ENCODE peak calls at places on chromosomes 12 and 14, in five cellular contexts. B is HepG2; H is endothelial cell of umbilical vein; E is iPS DF 6.9; I is CD8-positive, alpha-beta memory T cell. X is an unnamed sample.

GRCh38 chr12:80151131-80151530 is 51.8 kb downstream of the OTOGL start:
- DNase-seq in B (no peak), H (no peak), E (no peak), I (no peak), X (no peak)

GRCh38 chr12:4997939-4998338 is 45.7 kb upstream of the KCNA5 start:
- DNase-seq in B (no peak), H (peak; percentile 17), E (no peak), I (no peak), X (no peak)

GRCh38 chr12:104137175-104137901 is 672 bp downstream of the NFYB start:
- DNase-seq in B (peak; percentile 47), H (peak; percentile 57), E (no peak), I (peak; percentile 53), X (peak; percentile 35)

GRCh38 chr14:94342334-94342934 is 19.3 kb upstream of the SERPINA6 start:
- DNase-seq in B (peak; percentile 82), H (peak; percentile 1), E (no peak), I (no peak), X (peak; percentile 89)

GRCh38 chr14:96105921-96106441 is 66.8 kb downstream of the C14orf132 start:
- DNase-seq in B (no peak), H (no peak), E (no peak), I (no peak), X (no peak)

GRCh38 chr12:108381793-108382436 is 42.8 kb upstream of the CMKLR1 start:
- DNase-seq in B (no peak), H (peak; percentile 14), E (peak; percentile 33), I (no peak), X (peak; percentile 21)

GRCh38 chr12:19643635-19644034 is 204.3 kb downstream of the AEBP2 start:
- DNase-seq in B (peak; percentile 5), H (peak; percentile 83), E (peak; percentile 83), I (no peak), X (peak; percentile 32)

GRCh38 chr14:68666206-68666730 is 126.6 kb downstream of the ZFP36L1 start:
- DNase-seq in B (no peak), H (peak; percentile 34), E (no peak), I (no peak), X (no peak)

GRCh38 chr14:34935552-34935951 is 47.2 kb upstream of the SRP54 start:
- DNase-seq in B (peak; percentile 33), H (peak; percentile 4), E (no peak), I (no peak), X (no peak)

GRCh38 chr12:5267603-5268423 is 164.1 kb upstream of the NTF3 start:
- DNase-seq in B (no peak), H (no peak), E (no peak), I (no peak), X (no peak)

GRCh38 chr12:89166525-89166934 is 185.8 kb downstream of the DUSP6 start:
- DNase-seq in B (no peak), H (peak; percentile 93), E (no peak), I (no peak), X (no peak)

GRCh38 chr12:93818488-93819047 is 141.4 kb downstream of the CRADD start:
- DNase-seq in B (no peak), H (no peak), E (no peak), I (no peak), X (no peak)

GRCh38 chr12:97006585-97006984 is 99.5 kb downstream of the NEDD1 start:
- DNase-seq in B (no peak), H (no peak), E (no peak), I (no peak), X (no peak)

GRCh38 chr14:69662636-69663321 is 51.4 kb downstream of the SUSD6 start:
- DNase-seq in B (no peak), H (no peak), E (no peak), I (no peak), X (no peak)

GRCh38 chr12:42326466-42327226 is 679 bp downstream of the PPHLN1 start:
- DNase-seq in B (peak; percentile 8), H (peak; percentile 36), E (no peak), I (peak; percentile 31), X (peak; percentile 31)

GRCh38 chr12:26848156-26848825 is 15.3 kb upstream of the ITPR2 start:
- DNase-seq in B (no peak), H (no peak), E (no peak), I (no peak), X (no peak)

GRCh38 chr14:78253986-78254385 is 83.8 kb downstream of the NRXN3 start:
- DNase-seq in B (no peak), H (no peak), E (no peak), I (no peak), X (no peak)

GRCh38 chr12:130448044-130448821 is 110.5 kb downstream of the PIWIL1 start:
- DNase-seq in B (no peak), H (no peak), E (no peak), I (no peak), X (no peak)

GRCh38 chr12:104473374-104473983 is 16.7 kb downstream of the CHST11 start:
- DNase-seq in B (no peak), H (peak; percentile 48), E (no peak), I (no peak), X (no peak)

GRCh38 chr14:81341405-81342180 is 58.5 kb downstream of the STON2 start:
- DNase-seq in B (no peak), H (no peak), E (no peak), I (no peak), X (no peak)

GRCh38 chr12:59657266-59657665 is 61.4 kb downstream of the SLC16A7 start:
- DNase-seq in B (no peak), H (no peak), E (no peak), I (no peak), X (no peak)

GRCh38 chr12:108664338-108665258 is 30.9 kb upstream of the SELPLG start:
- DNase-seq in B (peak; percentile 92), H (peak; percentile 99), E (peak; percentile 72), I (peak; percentile 73), X (peak; percentile 90)

GRCh38 chr12:50297027-50297426 is 13.7 kb upstream of the LIMA1 start:
- DNase-seq in B (no peak), H (peak; percentile 38), E (no peak), I (no peak), X (no peak)

GRCh38 chr14:79967453-79967852 is 243.9 kb downstream of the DIO2 start:
- DNase-seq in B (no peak), H (no peak), E (no peak), I (no peak), X (no peak)

GRCh38 chr14:89422181-89422951 is 5.3 kb upstream of the FOXN3 start:
- DNase-seq in B (no peak), H (no peak), E (no peak), I (no peak), X (no peak)

GRCh38 chr14:99210333-99210732 is 61.7 kb downstream of the BCL11B start:
- DNase-seq in B (no peak), H (no peak), E (no peak), I (no peak), X (no peak)
- H3K36me3 ChIP-seq in B (no peaks in the 10 kb centered on the region), H (no peaks in the 10 kb centered on the region), E (no peaks in the 10 kb centered on the region), I (peaks cover 12% of the 10 kb centered on the region), X (no peaks in the 10 kb centered on the region)

GRCh38 chr12:122840580-122841513 is 5.6 kb downstream of the HIP1R start:
- DNase-seq in B (no peak), H (no peak), E (no peak), I (no peak), X (no peak)

GRCh38 chr12:122841544-122842321 is 6.5 kb downstream of the HIP1R start:
- DNase-seq in B (peak; percentile 66), H (no peak), E (no peak), I (no peak), X (no peak)

GRCh38 chr12:122837306-122838265 is 2.3 kb downstream of the HIP1R start:
- DNase-seq in B (peak; percentile 57), H (no peak), E (no peak), I (no peak), X (no peak)

GRCh38 chr12:122838841-122839240 is 3.6 kb downstream of the HIP1R start:
- DNase-seq in B (no peak), H (no peak), E (no peak), I (no peak), X (no peak)

DNA sequence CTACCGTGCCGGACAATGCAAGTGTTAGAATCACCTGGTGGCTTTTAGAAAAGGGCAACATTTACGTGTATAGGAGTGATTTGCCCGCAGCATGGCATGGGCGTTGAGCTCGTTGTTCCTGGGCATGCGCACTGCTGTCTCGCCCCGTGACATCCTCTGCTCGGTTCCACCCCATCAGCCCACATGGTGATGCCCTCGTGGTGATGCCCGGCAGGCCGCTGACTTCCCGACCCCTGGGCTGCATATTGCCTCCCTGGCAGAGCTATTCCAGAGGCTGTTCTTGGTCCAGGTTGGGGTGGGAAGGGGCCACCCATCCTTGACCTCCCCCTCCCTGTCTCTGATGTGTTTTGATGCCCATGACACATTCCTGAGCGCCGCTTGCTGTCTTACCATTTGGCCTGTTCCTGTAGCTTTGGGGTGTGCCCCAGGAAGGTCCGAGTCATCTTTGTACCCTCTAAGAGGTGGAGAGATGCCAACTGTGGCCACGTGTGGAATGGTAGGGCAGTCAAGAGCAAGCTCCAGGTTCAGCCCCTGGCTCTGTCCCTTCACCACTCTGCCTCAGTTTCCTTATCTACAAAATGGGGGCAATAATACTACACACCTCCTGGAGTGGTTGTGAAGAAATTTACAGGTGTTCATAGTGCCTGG is 4.8 kb downstream of the HIP1R start:
- DNase-seq in B (no peak), H (no peak), E (no peak), I (no peak), X (no peak)
- H3K4me1 ChIP-seq in B (peaks cover 82% of the 10 kb centered on the region), H (peaks cover 41% of the 10 kb centered on the region), E (peaks cover 7% of the 10 kb centered on the region), I (peaks cover 13% of the 10 kb centered on the region), X (peaks cover 10% of the 10 kb centered on the region)

GRCh38 chr12:132367852-132368251 is 38.5 kb upstream of the GALNT9 start:
- DNase-seq in B (no peak), H (no peak), E (no peak), I (no peak), X (no peak)

GRCh38 chr12:132365226-132365625 is 35.8 kb upstream of the GALNT9 start:
- DNase-seq in B (no peak), H (no peak), E (no peak), I (no peak), X (no peak)

GRCh38 chr12:132364348-132364902 is 35.0 kb upstream of the GALNT9 start:
- DNase-seq in B (no peak), H (no peak), E (no peak), I (no peak), X (no peak)

GRCh38 chr12:132367401-132367851 is 38.0 kb upstream of the GALNT9 start:
- DNase-seq in B (no peak), H (no peak), E (no peak), I (no peak), X (peak; percentile 40)

DNA sequence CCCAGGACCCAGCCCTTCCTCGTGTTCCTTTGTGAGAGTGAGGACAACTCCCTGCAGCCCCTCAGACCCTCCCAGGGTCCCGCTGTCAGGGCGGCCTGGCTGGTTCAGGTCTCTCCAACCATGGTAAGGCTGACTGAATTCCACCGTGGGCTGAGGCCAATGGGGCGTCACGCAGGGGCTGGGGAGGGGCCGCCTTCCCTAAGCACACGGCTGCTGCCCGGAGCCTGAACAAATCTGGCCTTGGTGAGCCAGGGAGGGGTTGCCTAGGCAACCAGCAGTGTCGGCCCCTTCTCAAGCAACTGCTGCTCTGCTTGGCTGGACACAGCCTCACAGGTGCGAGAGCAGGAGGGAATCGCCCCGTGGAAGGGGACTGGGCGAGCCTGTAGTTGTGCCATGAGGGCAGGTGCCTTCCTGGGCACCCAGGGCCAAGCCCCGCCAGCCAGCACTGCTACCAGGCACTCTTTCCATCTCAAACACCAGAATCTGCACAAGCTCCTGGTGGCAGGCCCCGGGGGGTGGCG is 37.0 kb upstream of the GALNT9 start:
- DNase-seq in B (no peak), H (no peak), E (no peak), I (no peak), X (no peak)
- H3K9me3 ChIP-seq in B (no peaks in the 10 kb centered on the region), H (no peaks in the 10 kb centered on the region), E (no peaks in the 10 kb centered on the region), I (no peaks in the 10 kb centered on the region), X (no peaks in the 10 kb centered on the region)

GRCh38 chr14:91484744-91485143 is 25.4 kb downstream of the PPP4R3A start:
- DNase-seq in B (no peak), H (no peak), E (no peak), I (no peak), X (no peak)

GRCh38 chr14:91482278-91483023 is 27.7 kb downstream of the PPP4R3A start:
- DNase-seq in B (no peak), H (no peak), E (no peak), I (no peak), X (no peak)

GRCh38 chr14:91484186-91484585 is 25.9 kb downstream of the PPP4R3A start:
- DNase-seq in B (no peak), H (no peak), E (no peak), I (peak; percentile 12), X (no peak)
- H3K36me3 ChIP-seq in B (peaks cover 23% of the 10 kb centered on the region), H (peaks cover 43% of the 10 kb centered on the region), E (no peaks in the 10 kb centered on the region), I (peaks cover 46% of the 10 kb centered on the region), X (no peaks in the 10 kb centered on the region)

X was measured in testis.